ENCODE peak calls at places on chromosomes 2 and 18, in five cellular contexts. One of them, this sample, is unnamed. For H3K4me1, the result is how much of the 10 kb centered on the place peaks cover.

GRCh38 chr2:14363976-14364375 is 268.5 kb upstream of the LRATD1 start:
- DNase-seq in heart left ventricle: no peak
- DNase-seq in HepG2: no peak
- DNase-seq in testis: no peak
- DNase-seq in upper lobe of left lung: no peak
- DNase-seq in this sample: no peak

GRCh38 chr18:53850918-53851317 is 373.6 kb downstream of the MBD2 start:
- DNase-seq in heart left ventricle: no peak
- DNase-seq in HepG2: no peak
- DNase-seq in testis: no peak
- DNase-seq in upper lobe of left lung: no peak
- DNase-seq in this sample: no peak

GRCh38 chr2:225270861-225271260 is 128.6 kb upstream of the NYAP2 start:
- DNase-seq in heart left ventricle: no peak
- DNase-seq in HepG2: no peak
- DNase-seq in testis: no peak
- DNase-seq in upper lobe of left lung: peak
- DNase-seq in this sample: peak

GRCh38 chr2:233026211-233026813 is 6.2 kb upstream of the NEU2 start:
- DNase-seq in heart left ventricle: no peak
- DNase-seq in HepG2: no peak
- DNase-seq in testis: no peak
- DNase-seq in upper lobe of left lung: no peak
- DNase-seq in this sample: no peak

GRCh38 chr18:57585846-57586242 is 658 bp downstream of the FECH start:
- DNase-seq in heart left ventricle: no peak
- DNase-seq in HepG2: no peak
- DNase-seq in testis: no peak
- DNase-seq in upper lobe of left lung: no peak
- DNase-seq in this sample: peak

GRCh38 chr2:68548396-68548795 is 81.0 kb downstream of the APLF start:
- DNase-seq in heart left ventricle: no peak
- DNase-seq in HepG2: no peak
- DNase-seq in testis: no peak
- DNase-seq in upper lobe of left lung: no peak
- DNase-seq in this sample: no peak

GRCh38 chr2:121386707-121387106 is 101.7 kb upstream of the TFCP2L1 start:
- DNase-seq in heart left ventricle: no peak
- DNase-seq in HepG2: no peak
- DNase-seq in testis: no peak
- DNase-seq in upper lobe of left lung: no peak
- DNase-seq in this sample: no peak

GRCh38 chr18:26429535-26429934 is 118.8 kb downstream of the KCTD1 start:
- DNase-seq in heart left ventricle: no peak
- DNase-seq in HepG2: peak
- DNase-seq in testis: peak
- DNase-seq in upper lobe of left lung: no peak
- DNase-seq in this sample: peak

GRCh38 chr2:212723226-212723625 is 184.6 kb upstream of the ERBB4 start:
- DNase-seq in heart left ventricle: no peak
- DNase-seq in HepG2: no peak
- DNase-seq in testis: no peak
- DNase-seq in upper lobe of left lung: no peak
- DNase-seq in this sample: no peak

DNA sequence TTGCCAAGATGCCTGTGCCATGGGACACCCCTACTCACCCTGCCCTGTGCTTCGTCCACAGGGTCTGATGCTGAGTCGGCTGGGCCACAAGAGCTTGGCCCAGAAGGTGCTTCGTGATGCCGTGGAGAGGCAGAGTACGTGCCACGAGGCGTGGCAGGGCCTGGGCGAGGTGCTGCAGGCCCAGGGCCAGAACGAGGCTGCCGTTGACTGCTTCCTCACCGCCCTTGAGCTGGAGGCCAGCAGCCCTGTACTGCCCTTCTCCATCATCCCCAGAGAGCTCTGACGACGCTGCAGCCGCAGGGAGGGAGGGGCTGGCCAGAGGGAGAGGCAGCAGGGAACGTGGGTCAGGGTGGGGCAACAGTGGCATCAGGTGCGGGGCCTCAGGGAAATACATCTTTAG is 81.5 kb downstream of the STPG4 start:
- DNase-seq in heart left ventricle: no peak
- DNase-seq in HepG2: no peak
- DNase-seq in testis: no peak
- DNase-seq in upper lobe of left lung: no peak
- DNase-seq in this sample: no peak
- H3K4me1 ChIP-seq in heart left ventricle: half or more
- H3K4me1 ChIP-seq in HepG2: half or more
- H3K4me1 ChIP-seq in testis: half or more
- H3K4me1 ChIP-seq in upper lobe of left lung: half or more
- H3K4me1 ChIP-seq in this sample: half or more

GRCh38 chr2:240339411-240340360 is 95.8 kb upstream of the GPC1 start:
- DNase-seq in heart left ventricle: no peak
- DNase-seq in HepG2: no peak
- DNase-seq in testis: no peak
- DNase-seq in upper lobe of left lung: peak
- DNase-seq in this sample: no peak

GRCh38 chr2:240341064-240341463 is 94.4 kb upstream of the GPC1 start:
- DNase-seq in heart left ventricle: no peak
- DNase-seq in HepG2: no peak
- DNase-seq in testis: no peak
- DNase-seq in upper lobe of left lung: no peak
- DNase-seq in this sample: no peak

GRCh38 chr2:240343548-240343947 is 91.9 kb upstream of the GPC1 start:
- DNase-seq in heart left ventricle: no peak
- DNase-seq in HepG2: no peak
- DNase-seq in testis: no peak
- DNase-seq in upper lobe of left lung: no peak
- DNase-seq in this sample: no peak

GRCh38 chr2:240338274-240338673 is 97.2 kb upstream of the GPC1 start:
- DNase-seq in heart left ventricle: no peak
- DNase-seq in HepG2: no peak
- DNase-seq in testis: no peak
- DNase-seq in upper lobe of left lung: no peak
- DNase-seq in this sample: no peak

DNA sequence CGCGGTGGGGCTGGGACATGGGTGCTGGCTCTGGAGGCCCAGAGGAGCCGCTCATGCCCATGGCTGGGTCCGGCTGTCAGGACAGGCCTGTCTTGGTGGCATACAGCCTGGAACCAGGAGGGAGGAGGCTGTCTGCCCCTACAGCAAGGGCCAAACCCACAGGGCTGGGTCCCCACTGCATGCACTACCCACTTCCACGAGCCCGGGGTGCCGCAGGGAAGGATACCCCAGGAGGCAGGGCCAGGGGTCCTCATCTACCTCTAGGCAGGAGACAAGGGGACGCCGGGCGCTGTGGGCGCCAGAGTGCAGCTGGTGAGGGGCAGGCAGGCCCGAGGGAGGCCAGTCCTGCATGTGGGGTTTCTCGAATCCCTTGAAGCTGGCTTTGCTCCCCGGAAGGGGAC is 95.1 kb upstream of the GPC1 start:
- DNase-seq in heart left ventricle: no peak
- DNase-seq in HepG2: no peak
- DNase-seq in testis: no peak
- DNase-seq in upper lobe of left lung: no peak
- DNase-seq in this sample: no peak
- TF ChIP-seq POLR2A in heart left ventricle: no peak
- TF ChIP-seq POLR2A in HepG2: no peak
- TF ChIP-seq POLR2A in testis: no peak
- TF ChIP-seq POLR2A in upper lobe of left lung: no peak
- TF ChIP-seq POLR2A in this sample: no peak

DNA sequence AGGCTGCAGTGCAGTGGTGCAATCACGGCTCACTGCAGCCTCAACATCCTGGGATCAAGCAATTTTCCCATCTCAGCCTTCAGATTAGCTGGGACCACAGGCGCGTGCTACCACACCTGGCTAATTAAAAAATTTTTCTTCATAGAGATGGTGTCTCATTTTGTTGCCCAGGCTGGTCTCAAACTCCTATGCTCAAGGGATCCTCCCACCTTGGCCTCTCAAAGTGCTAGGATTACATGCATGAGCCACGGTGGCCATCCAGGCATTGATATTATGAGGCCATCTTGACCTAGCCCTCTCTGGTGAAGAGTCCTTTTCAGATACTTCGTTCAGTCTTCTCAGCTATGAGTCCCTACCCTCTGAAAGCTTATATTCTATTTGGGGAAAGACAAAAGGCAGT is 1.1 kb upstream of the CASP8 start:
- DNase-seq in heart left ventricle: no peak
- DNase-seq in HepG2: no peak
- DNase-seq in testis: no peak
- DNase-seq in upper lobe of left lung: no peak
- DNase-seq in this sample: no peak
- H3K4me1 ChIP-seq in heart left ventricle: under half
- H3K4me1 ChIP-seq in HepG2: half or more
- H3K4me1 ChIP-seq in testis: under half
- H3K4me1 ChIP-seq in upper lobe of left lung: half or more
- H3K4me1 ChIP-seq in this sample: under half

DNA sequence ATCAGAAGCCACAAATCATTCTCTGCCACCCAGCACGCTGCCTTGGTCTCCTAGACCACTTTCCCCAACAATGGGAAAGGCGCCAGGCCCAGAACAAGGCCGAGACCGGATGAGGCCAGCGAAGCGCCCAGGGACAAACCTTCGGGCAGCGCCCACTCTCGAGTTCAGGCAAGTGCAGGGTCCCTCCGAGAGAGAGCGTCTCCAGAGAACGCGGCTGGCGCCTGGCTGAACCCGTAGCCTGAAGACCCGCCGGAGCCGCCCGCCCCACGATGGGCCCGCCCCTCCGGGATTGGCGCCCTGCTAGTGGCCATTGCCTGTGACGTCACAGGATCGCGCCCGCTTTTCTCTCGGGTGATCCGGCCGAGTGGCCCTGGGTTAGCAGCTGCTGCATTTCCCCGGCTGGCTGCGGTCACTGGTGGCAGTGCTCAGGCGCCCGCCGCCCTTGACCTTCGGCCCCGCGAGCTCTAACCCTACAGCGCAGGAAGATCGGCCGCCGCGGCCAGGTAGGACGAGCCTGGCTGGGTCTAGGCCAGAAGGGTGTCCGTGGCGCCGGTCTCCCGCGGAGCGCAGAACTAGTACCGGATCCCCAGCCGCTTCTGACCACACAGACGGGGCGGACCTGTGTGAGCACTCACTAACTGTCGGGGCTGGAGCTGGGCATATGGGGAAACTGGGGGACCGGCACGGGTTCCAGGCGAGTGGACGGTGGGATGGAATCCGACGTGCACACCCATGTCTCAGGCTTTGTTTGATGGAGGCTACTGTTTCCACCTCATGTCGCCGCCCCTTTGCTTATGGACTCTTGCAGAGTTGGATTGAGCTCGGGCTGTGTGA is at the start of gene FAHD2A:
- DNase-seq in heart left ventricle: peak
- DNase-seq in HepG2: peak
- DNase-seq in testis: peak
- DNase-seq in upper lobe of left lung: peak
- DNase-seq in this sample: peak
- TF ChIP-seq POLR2A in heart left ventricle: no peak
- TF ChIP-seq POLR2A in HepG2: peak
- TF ChIP-seq POLR2A in testis: no peak
- TF ChIP-seq POLR2A in upper lobe of left lung: peak
- TF ChIP-seq POLR2A in this sample: peak

GRCh38 chr2:159615936-159616733 is at the start of gene BAZ2B:
- DNase-seq in heart left ventricle: peak
- DNase-seq in HepG2: peak
- DNase-seq in testis: peak
- DNase-seq in upper lobe of left lung: peak
- DNase-seq in this sample: peak

GRCh38 chr2:159612255-159612901 is 4.0 kb downstream of the BAZ2B start:
- DNase-seq in heart left ventricle: no peak
- DNase-seq in HepG2: no peak
- DNase-seq in testis: no peak
- DNase-seq in upper lobe of left lung: no peak
- DNase-seq in this sample: no peak

GRCh38 chr2:159615187-159615935 is 987 bp downstream of the BAZ2B start:
- DNase-seq in heart left ventricle: peak
- DNase-seq in HepG2: peak
- DNase-seq in testis: peak
- DNase-seq in upper lobe of left lung: peak
- DNase-seq in this sample: peak

GRCh38 chr2:159614534-159615186 is 1.7 kb downstream of the BAZ2B start:
- DNase-seq in heart left ventricle: no peak
- DNase-seq in HepG2: peak
- DNase-seq in testis: no peak
- DNase-seq in upper lobe of left lung: no peak
- DNase-seq in this sample: no peak

GRCh38 chr2:159613515-159614336 is 2.6 kb downstream of the BAZ2B start:
- DNase-seq in heart left ventricle: no peak
- DNase-seq in HepG2: no peak
- DNase-seq in testis: no peak
- DNase-seq in upper lobe of left lung: no peak
- DNase-seq in this sample: no peak
- H3K4me1 ChIP-seq in heart left ventricle: half or more
- H3K4me1 ChIP-seq in HepG2: under half
- H3K4me1 ChIP-seq in testis: under half
- H3K4me1 ChIP-seq in upper lobe of left lung: under half
- H3K4me1 ChIP-seq in this sample: under half

DNA sequence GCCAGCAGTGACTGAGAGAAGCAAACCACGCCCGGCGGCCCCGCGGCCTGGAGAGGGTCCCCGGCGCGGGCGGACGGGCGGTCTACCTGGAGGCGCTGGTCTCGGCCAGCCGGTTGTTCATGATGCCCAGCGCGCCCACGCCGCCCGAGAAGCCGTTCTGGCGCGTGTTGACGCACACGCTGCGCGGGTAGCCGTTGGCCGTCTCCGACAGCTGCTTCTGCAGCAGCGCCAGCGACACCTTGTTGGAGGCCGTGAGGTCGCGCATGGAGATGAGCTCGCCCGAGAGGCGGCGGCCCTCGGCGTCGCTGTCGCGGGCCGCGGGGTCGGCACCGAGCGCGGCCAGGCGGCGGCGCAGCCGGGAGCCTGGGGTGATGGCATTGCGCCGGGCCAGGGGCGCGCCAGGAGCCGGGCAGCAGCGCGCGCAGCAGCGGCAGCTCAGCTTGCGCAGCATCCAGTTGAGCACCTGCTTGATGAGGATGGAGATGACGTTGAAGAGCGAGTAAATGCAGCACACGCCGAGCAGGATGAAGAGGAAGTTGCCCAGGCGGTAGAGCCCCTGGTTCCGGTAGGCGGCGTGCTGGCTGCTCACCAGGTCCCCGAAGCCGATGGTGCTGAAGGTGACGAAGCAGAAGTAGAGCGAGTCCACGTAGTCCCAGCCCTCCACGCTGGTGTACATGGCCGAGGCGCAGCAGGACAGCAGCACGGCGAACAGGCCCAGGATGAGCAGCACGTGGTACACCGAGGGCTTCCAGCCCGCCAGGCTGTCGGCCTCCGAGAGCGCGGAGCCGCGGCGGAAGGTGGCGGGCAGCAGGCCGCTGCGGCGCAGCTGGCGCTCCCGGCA is 118.1 kb downstream of the MSH2 start:
- DNase-seq in heart left ventricle: peak
- DNase-seq in HepG2: no peak
- DNase-seq in testis: peak
- DNase-seq in upper lobe of left lung: peak
- DNase-seq in this sample: peak
- TF ChIP-seq POLR2A in heart left ventricle: no peak
- TF ChIP-seq POLR2A in HepG2: no peak
- TF ChIP-seq POLR2A in testis: no peak
- TF ChIP-seq POLR2A in upper lobe of left lung: no peak
- TF ChIP-seq POLR2A in this sample: no peak

This sample was measured in thyroid gland.